ENCODE peak calls at places on chromosome 14, in eight cellular contexts. O, G, P, B, L, K, Z and T are unnamed samples.

GRCh38 chr14:93023039-93023438 is 92.7 kb downstream of the ITPK1 start:
- DNase-seq in B (no peak), O (no peak), G (no peak), P (peak), L (no peak), Z (no peak), K (no peak), T (no peak)

GRCh38 chr14:64636208-64636979 is 67.8 kb upstream of the PLEKHG3 start:
- DNase-seq in Z (peak), G (peak), P (peak), B (peak), L (peak), O (peak), K (peak), T (peak)

GRCh38 chr14:71070169-71070568 is 162.9 kb downstream of the PCNX1 start:
- DNase-seq in K (no peak), L (no peak), G (no peak), Z (no peak), O (peak), P (no peak), B (no peak), T (no peak)

GRCh38 chr14:24289649-24290283 is 9.8 kb downstream of the DHRS1 start:
- DNase-seq in O (no peak), L (no peak), B (no peak), P (peak), G (peak), Z (no peak), K (no peak), T (no peak)

GRCh38 chr14:28303248-28303647 is 463.3 kb upstream of the FOXG1 start:
- DNase-seq in Z (no peak), K (no peak), G (no peak), P (no peak), L (no peak), O (no peak), B (no peak), T (no peak)

GRCh38 chr14:101188571-101188915 is 285.0 kb upstream of the RTL1 start:
- DNase-seq in B (no peak), Z (no peak), G (no peak), O (no peak), K (no peak), L (no peak), P (no peak), T (no peak)

GRCh38 chr14:21541413-21542074 is 15.4 kb upstream of the SALL2 start:
- DNase-seq in L (no peak), O (no peak), K (no peak), P (no peak), Z (no peak), B (no peak), G (no peak), T (no peak)

GRCh38 chr14:50447491-50447890 is 50.8 kb upstream of the CDKL1 start:
- DNase-seq in K (no peak), O (peak), B (no peak), Z (no peak), G (no peak), P (no peak), L (no peak), T (no peak)

GRCh38 chr14:91305650-91306431 is 61.3 kb upstream of the GPR68 start:
- DNase-seq in K (no peak), Z (no peak), O (no peak), P (no peak), L (no peak), G (no peak), B (no peak), T (no peak)

GRCh38 chr14:79542121-79542520 is 669.2 kb downstream of the DIO2 start:
- DNase-seq in G (no peak), K (no peak), O (no peak), P (no peak), L (no peak), B (no peak), Z (no peak), T (no peak)

GRCh38 chr14:44149597-44149996 is 357.5 kb downstream of the FSCB start:
- DNase-seq in B (peak), O (peak), K (no peak), Z (no peak), L (no peak), P (no peak), G (no peak), T (no peak)

GRCh38 chr14:61832783-61833182 is 70.6 kb downstream of the SNAPC1 start:
- DNase-seq in O (no peak), L (no peak), P (no peak), Z (no peak), K (no peak), B (no peak), G (no peak), T (no peak)

GRCh38 chr14:103733651-103734050 is 18.0 kb downstream of the ZFYVE21 start:
- DNase-seq in L (no peak), O (no peak), P (no peak), Z (no peak), B (no peak), K (no peak), G (no peak), T (no peak)

GRCh38 chr14:72941286-72941985 is 15.2 kb downstream of the DCAF4 start:
- DNase-seq in K (no peak), O (no peak), B (no peak), L (no peak), G (no peak), Z (no peak), P (no peak), T (no peak)